ENCODE peak calls at places on chromosomes 7 and 10, in five cellular contexts. V, W, D, Q and Y are unnamed samples.

GRCh38 chr7:142432386-142432785 is 174.5 kb upstream of the PRSS58 start:
- DNase-seq in D (no peak), Q (no peak), V (no peak), W (no peak), Y (peak)

GRCh38 chr10:61389887-61390286 is 63.3 kb downstream of the TMEM26 start:
- DNase-seq in W (no peak), V (no peak), D (no peak), Q (no peak), Y (no peak)

GRCh38 chr10:116211682-116212081 is 61.3 kb downstream of the GFRA1 start:
- DNase-seq in Q (no peak), V (no peak), W (no peak), D (no peak), Y (no peak)

GRCh38 chr10:130025811-130026510 is 61.9 kb upstream of the EBF3 start:
- DNase-seq in V (no peak), W (no peak), D (no peak), Q (no peak), Y (no peak)

GRCh38 chr7:92588561-92588960 is 1.6 kb downstream of the FAM133B start:
- DNase-seq in V (no peak), D (no peak), Q (no peak), W (no peak), Y (no peak)

GRCh38 chr7:142319970-142320369 is 62.1 kb upstream of the PRSS58 start:
- DNase-seq in D (peak), W (peak), Q (peak), V (no peak), Y (no peak)

GRCh38 chr7:16420649-16421332 is 547 bp downstream of the CRPPA start:
- DNase-seq in Q (peak), W (peak), D (peak), V (peak), Y (peak)

GRCh38 chr7:13262929-13263530 is 575.6 kb downstream of the ARL4A start:
- DNase-seq in D (peak), Q (no peak), V (no peak), W (no peak), Y (no peak)

GRCh38 chr10:36712695-36713094 is 412.7 kb upstream of the ANKRD30A start:
- DNase-seq in W (no peak), D (no peak), Q (no peak), V (no peak), Y (no peak)

GRCh38 chr10:99544322-99544721 is 11.6 kb downstream of the NKX2-3 start:
- DNase-seq in V (no peak), Q (no peak), D (no peak), W (no peak), Y (no peak)

GRCh38 chr7:17507717-17508116 is 209.3 kb downstream of the AHR start:
- DNase-seq in Q (no peak), V (no peak), W (no peak), D (no peak), Y (no peak)

GRCh38 chr7:45992831-45993230 is 71.8 kb upstream of the IGFBP3 start:
- DNase-seq in Q (no peak), D (no peak), V (no peak), W (no peak), Y (no peak)

GRCh38 chr7:131111081-131111576 is 216.5 kb upstream of the MKLN1 start:
- DNase-seq in V (no peak), D (peak), Q (no peak), W (no peak), Y (peak)

GRCh38 chr7:111678281-111678680 is 116.0 kb upstream of the IMMP2L start:
- DNase-seq in D (no peak), Q (no peak), V (no peak), W (no peak), Y (no peak)

GRCh38 chr10:100327007-100327700 is 2.9 kb downstream of the PKD2L1 start:
- DNase-seq in D (no peak), V (no peak), Q (no peak), W (no peak), Y (peak)

GRCh38 chr10:132540456-132540855 is 2.9 kb downstream of the INPP5A start:
- DNase-seq in Q (no peak), V (peak), D (peak), W (no peak), Y (peak)

GRCh38 chr10:77887631-77888355 is 38.8 kb downstream of the DLG5 start:
- DNase-seq in W (no peak), Q (no peak), D (no peak), V (no peak), Y (peak)

GRCh38 chr7:133293390-133294110 is 40.7 kb downstream of the EXOC4 start:
- DNase-seq in W (no peak), V (no peak), Q (no peak), D (no peak), Y (no peak)

GRCh38 chr7:104005197-104005596 is 15.7 kb upstream of the RELN start:
- DNase-seq in V (no peak), W (no peak), Q (no peak), D (no peak), Y (no peak)

GRCh38 chr10:129914153-129914855 is 49.8 kb downstream of the EBF3 start:
- DNase-seq in D (no peak), W (no peak), V (no peak), Q (no peak), Y (no peak)

GRCh38 chr10:6171891-6172354 is 30.8 kb upstream of the PFKFB3 start:
- DNase-seq in D (no peak), V (peak), W (no peak), Q (no peak), Y (peak)

GRCh38 chr7:73437699-73438416 is 4.3 kb downstream of the FZD9 start:
- DNase-seq in V (no peak), W (no peak), D (no peak), Q (no peak), Y (no peak)

GRCh38 chr7:51658684-51659083 is 342.1 kb upstream of the COBL start:
- DNase-seq in Q (no peak), D (no peak), V (no peak), W (no peak), Y (no peak)

GRCh38 chr10:119686465-119687191 is 35.4 kb downstream of the BAG3 start:
- DNase-seq in V (peak), W (peak), D (peak), Q (peak), Y (peak)

GRCh38 chr10:127428385-127428980 is 120.6 kb upstream of the NPS start:
- DNase-seq in W (no peak), V (no peak), Q (no peak), D (no peak), Y (no peak)

GRCh38 chr10:12869427-12869826 is 132.1 kb downstream of the CCDC3 start:
- DNase-seq in W (no peak), V (no peak), D (no peak), Q (no peak), Y (no peak)

GRCh38 chr10:52212802-52213510 is 101.1 kb upstream of the DKK1 start:
- DNase-seq in W (no peak), V (no peak), Q (no peak), D (no peak), Y (no peak)

GRCh38 chr7:144087230-144087629 is 1.2 kb downstream of the OR2A12 start:
- DNase-seq in D (peak), W (no peak), V (no peak), Q (no peak), Y (no peak)

GRCh38 chr7:106042196-106042611 is 69.9 kb downstream of the SYPL1 start:
- DNase-seq in W (no peak), V (no peak), Q (no peak), D (no peak), Y (peak)

GRCh38 chr10:27747096-27747451 is 1.5 kb upstream of the MKX start:
- DNase-seq in D (peak), V (no peak), Q (no peak), W (no peak), Y (no peak)

GRCh38 chr10:97291357-97292096 is 910 bp downstream of the ARHGAP19 start:
- DNase-seq in V (no peak), W (no peak), Q (no peak), D (no peak), Y (no peak)

GRCh38 chr10:122116331-122116730 is 127.4 kb downstream of the TACC2 start:
- DNase-seq in D (no peak), W (no peak), V (peak), Q (no peak), Y (peak)

GRCh38 chr7:138878847-138879246 is 80.9 kb upstream of the ATP6V0A4 start:
- DNase-seq in Q (no peak), W (no peak), D (no peak), V (no peak), Y (no peak)

GRCh38 chr7:70810558-70811139 is 321.3 kb upstream of the GALNT17 start:
- DNase-seq in W (no peak), V (no peak), D (no peak), Q (no peak), Y (no peak)

GRCh38 chr7:44224951-44225565 is 24.3 kb downstream of the YKT6 start:
- DNase-seq in W (no peak), V (no peak), D (no peak), Q (no peak), Y (no peak)

GRCh38 chr7:124456286-124456685 is 309.3 kb downstream of the GPR37 start:
- DNase-seq in W (no peak), V (no peak), Q (no peak), D (no peak), Y (no peak)

GRCh38 chr7:130363156-130363847 is 17.0 kb upstream of the CPA1 start:
- DNase-seq in W (no peak), D (peak), V (peak), Q (peak), Y (peak)